ENCODE peak calls at places on chromosomes 1 and 21, in ten cellular contexts. One of them, this sample, is unnamed.

GRCh38 chr1:2380816-2381591 is 10.3 kb downstream of the MORN1 start:
- DNase-seq in Right ventricle myocardium superior: peak
- DNase-seq in activated CD8-positive, alpha-beta memory T cell treated with anti-CD3 and anti-CD28 coated beads for 4 hours: no peak
- DNase-seq in activated CD4-positive, CD25-positive, alpha-beta regulatory T cell treated with anti-CD3 and anti-CD28 coated beads, Interleukin-2, amount 50 U/mL, for 72 hours: no peak
- DNase-seq in HT1080: no peak
- DNase-seq in effector memory CD8-positive, alpha-beta T cell: no peak
- DNase-seq in left ventricle myocardium inferior: no peak
- DNase-seq in activated CD8-positive, alpha-beta T cell treated with anti-CD3 and anti-CD28 coated beads for 36 hours: no peak
- DNase-seq in CD8-positive, alpha-beta T cell: no peak
- DNase-seq in naive thymus-derived CD8-positive, alpha-beta T cell: peak
- DNase-seq in this sample: no peak

GRCh38 chr1:6358757-6359567 is 34.6 kb downstream of the ACOT7 start:
- DNase-seq in Right ventricle myocardium superior: no peak
- DNase-seq in activated CD8-positive, alpha-beta memory T cell treated with anti-CD3 and anti-CD28 coated beads for 4 hours: no peak
- DNase-seq in activated CD4-positive, CD25-positive, alpha-beta regulatory T cell treated with anti-CD3 and anti-CD28 coated beads, Interleukin-2, amount 50 U/mL, for 72 hours: no peak
- DNase-seq in HT1080: peak
- DNase-seq in effector memory CD8-positive, alpha-beta T cell: peak
- DNase-seq in left ventricle myocardium inferior: no peak
- DNase-seq in activated CD8-positive, alpha-beta T cell treated with anti-CD3 and anti-CD28 coated beads for 36 hours: peak
- DNase-seq in CD8-positive, alpha-beta T cell: peak
- DNase-seq in naive thymus-derived CD8-positive, alpha-beta T cell: peak
- DNase-seq in this sample: no peak

GRCh38 chr1:197151185-197151584 is 4.7 kb upstream of the ASPM start:
- DNase-seq in Right ventricle myocardium superior: no peak
- DNase-seq in activated CD8-positive, alpha-beta memory T cell treated with anti-CD3 and anti-CD28 coated beads for 4 hours: no peak
- DNase-seq in activated CD4-positive, CD25-positive, alpha-beta regulatory T cell treated with anti-CD3 and anti-CD28 coated beads, Interleukin-2, amount 50 U/mL, for 72 hours: no peak
- DNase-seq in HT1080: no peak
- DNase-seq in effector memory CD8-positive, alpha-beta T cell: no peak
- DNase-seq in left ventricle myocardium inferior: no peak
- DNase-seq in activated CD8-positive, alpha-beta T cell treated with anti-CD3 and anti-CD28 coated beads for 36 hours: no peak
- DNase-seq in CD8-positive, alpha-beta T cell: no peak
- DNase-seq in naive thymus-derived CD8-positive, alpha-beta T cell: no peak
- DNase-seq in this sample: no peak

GRCh38 chr1:204341380-204341779 is 18.3 kb downstream of the PLEKHA6 start:
- DNase-seq in Right ventricle myocardium superior: no peak
- DNase-seq in activated CD8-positive, alpha-beta memory T cell treated with anti-CD3 and anti-CD28 coated beads for 4 hours: no peak
- DNase-seq in activated CD4-positive, CD25-positive, alpha-beta regulatory T cell treated with anti-CD3 and anti-CD28 coated beads, Interleukin-2, amount 50 U/mL, for 72 hours: no peak
- DNase-seq in HT1080: no peak
- DNase-seq in effector memory CD8-positive, alpha-beta T cell: no peak
- DNase-seq in left ventricle myocardium inferior: no peak
- DNase-seq in activated CD8-positive, alpha-beta T cell treated with anti-CD3 and anti-CD28 coated beads for 36 hours: no peak
- DNase-seq in CD8-positive, alpha-beta T cell: no peak
- DNase-seq in naive thymus-derived CD8-positive, alpha-beta T cell: no peak
- DNase-seq in this sample: no peak

GRCh38 chr1:221832617-221833016 is 90.7 kb upstream of the DUSP10 start:
- DNase-seq in Right ventricle myocardium superior: no peak
- DNase-seq in activated CD8-positive, alpha-beta memory T cell treated with anti-CD3 and anti-CD28 coated beads for 4 hours: no peak
- DNase-seq in activated CD4-positive, CD25-positive, alpha-beta regulatory T cell treated with anti-CD3 and anti-CD28 coated beads, Interleukin-2, amount 50 U/mL, for 72 hours: no peak
- DNase-seq in HT1080: no peak
- DNase-seq in effector memory CD8-positive, alpha-beta T cell: no peak
- DNase-seq in left ventricle myocardium inferior: peak
- DNase-seq in activated CD8-positive, alpha-beta T cell treated with anti-CD3 and anti-CD28 coated beads for 36 hours: no peak
- DNase-seq in CD8-positive, alpha-beta T cell: no peak
- DNase-seq in naive thymus-derived CD8-positive, alpha-beta T cell: no peak
- DNase-seq in this sample: no peak

GRCh38 chr1:27122652-27123051 is 32.3 kb downstream of the SLC9A1 start:
- DNase-seq in Right ventricle myocardium superior: peak
- DNase-seq in activated CD8-positive, alpha-beta memory T cell treated with anti-CD3 and anti-CD28 coated beads for 4 hours: no peak
- DNase-seq in activated CD4-positive, CD25-positive, alpha-beta regulatory T cell treated with anti-CD3 and anti-CD28 coated beads, Interleukin-2, amount 50 U/mL, for 72 hours: no peak
- DNase-seq in HT1080: peak
- DNase-seq in effector memory CD8-positive, alpha-beta T cell: no peak
- DNase-seq in left ventricle myocardium inferior: peak
- DNase-seq in activated CD8-positive, alpha-beta T cell treated with anti-CD3 and anti-CD28 coated beads for 36 hours: no peak
- DNase-seq in CD8-positive, alpha-beta T cell: no peak
- DNase-seq in naive thymus-derived CD8-positive, alpha-beta T cell: no peak
- DNase-seq in this sample: no peak

GRCh38 chr1:27116697-27117096 is 38.2 kb downstream of the SLC9A1 start:
- DNase-seq in Right ventricle myocardium superior: no peak
- DNase-seq in activated CD8-positive, alpha-beta memory T cell treated with anti-CD3 and anti-CD28 coated beads for 4 hours: no peak
- DNase-seq in activated CD4-positive, CD25-positive, alpha-beta regulatory T cell treated with anti-CD3 and anti-CD28 coated beads, Interleukin-2, amount 50 U/mL, for 72 hours: no peak
- DNase-seq in HT1080: peak
- DNase-seq in effector memory CD8-positive, alpha-beta T cell: no peak
- DNase-seq in left ventricle myocardium inferior: no peak
- DNase-seq in activated CD8-positive, alpha-beta T cell treated with anti-CD3 and anti-CD28 coated beads for 36 hours: no peak
- DNase-seq in CD8-positive, alpha-beta T cell: no peak
- DNase-seq in naive thymus-derived CD8-positive, alpha-beta T cell: no peak
- DNase-seq in this sample: peak

GRCh38 chr21:41269535-41269934 is 47.1 kb upstream of the FAM3B start:
- DNase-seq in Right ventricle myocardium superior: no peak
- DNase-seq in activated CD8-positive, alpha-beta memory T cell treated with anti-CD3 and anti-CD28 coated beads for 4 hours: no peak
- DNase-seq in activated CD4-positive, CD25-positive, alpha-beta regulatory T cell treated with anti-CD3 and anti-CD28 coated beads, Interleukin-2, amount 50 U/mL, for 72 hours: no peak
- DNase-seq in HT1080: no peak
- DNase-seq in effector memory CD8-positive, alpha-beta T cell: no peak
- DNase-seq in left ventricle myocardium inferior: no peak
- DNase-seq in activated CD8-positive, alpha-beta T cell treated with anti-CD3 and anti-CD28 coated beads for 36 hours: no peak
- DNase-seq in CD8-positive, alpha-beta T cell: no peak
- DNase-seq in naive thymus-derived CD8-positive, alpha-beta T cell: no peak
- DNase-seq in this sample: no peak

GRCh38 chr1:16178596-16179497 is 23.0 kb upstream of the EPHA2 start:
- DNase-seq in Right ventricle myocardium superior: no peak
- DNase-seq in activated CD8-positive, alpha-beta memory T cell treated with anti-CD3 and anti-CD28 coated beads for 4 hours: no peak
- DNase-seq in activated CD4-positive, CD25-positive, alpha-beta regulatory T cell treated with anti-CD3 and anti-CD28 coated beads, Interleukin-2, amount 50 U/mL, for 72 hours: no peak
- DNase-seq in HT1080: no peak
- DNase-seq in effector memory CD8-positive, alpha-beta T cell: no peak
- DNase-seq in left ventricle myocardium inferior: no peak
- DNase-seq in activated CD8-positive, alpha-beta T cell treated with anti-CD3 and anti-CD28 coated beads for 36 hours: no peak
- DNase-seq in CD8-positive, alpha-beta T cell: no peak
- DNase-seq in naive thymus-derived CD8-positive, alpha-beta T cell: no peak
- DNase-seq in this sample: no peak

GRCh38 chr1:51960262-51960661 is 30.2 kb downstream of the RAB3B start:
- DNase-seq in Right ventricle myocardium superior: no peak
- DNase-seq in activated CD8-positive, alpha-beta memory T cell treated with anti-CD3 and anti-CD28 coated beads for 4 hours: no peak
- DNase-seq in activated CD4-positive, CD25-positive, alpha-beta regulatory T cell treated with anti-CD3 and anti-CD28 coated beads, Interleukin-2, amount 50 U/mL, for 72 hours: no peak
- DNase-seq in HT1080: no peak
- DNase-seq in effector memory CD8-positive, alpha-beta T cell: no peak
- DNase-seq in left ventricle myocardium inferior: no peak
- DNase-seq in activated CD8-positive, alpha-beta T cell treated with anti-CD3 and anti-CD28 coated beads for 36 hours: no peak
- DNase-seq in CD8-positive, alpha-beta T cell: no peak
- DNase-seq in naive thymus-derived CD8-positive, alpha-beta T cell: no peak
- DNase-seq in this sample: peak

GRCh38 chr1:245946905-245947304 is 560.2 kb downstream of the SMYD3 start:
- DNase-seq in Right ventricle myocardium superior: no peak
- DNase-seq in activated CD8-positive, alpha-beta memory T cell treated with anti-CD3 and anti-CD28 coated beads for 4 hours: no peak
- DNase-seq in activated CD4-positive, CD25-positive, alpha-beta regulatory T cell treated with anti-CD3 and anti-CD28 coated beads, Interleukin-2, amount 50 U/mL, for 72 hours: no peak
- DNase-seq in HT1080: no peak
- DNase-seq in effector memory CD8-positive, alpha-beta T cell: no peak
- DNase-seq in left ventricle myocardium inferior: no peak
- DNase-seq in activated CD8-positive, alpha-beta T cell treated with anti-CD3 and anti-CD28 coated beads for 36 hours: no peak
- DNase-seq in CD8-positive, alpha-beta T cell: no peak
- DNase-seq in naive thymus-derived CD8-positive, alpha-beta T cell: no peak
- DNase-seq in this sample: no peak

GRCh38 chr1:30371888-30372791 is 351.2 kb downstream of the MATN1 start:
- DNase-seq in Right ventricle myocardium superior: no peak
- DNase-seq in activated CD8-positive, alpha-beta memory T cell treated with anti-CD3 and anti-CD28 coated beads for 4 hours: no peak
- DNase-seq in activated CD4-positive, CD25-positive, alpha-beta regulatory T cell treated with anti-CD3 and anti-CD28 coated beads, Interleukin-2, amount 50 U/mL, for 72 hours: no peak
- DNase-seq in HT1080: no peak
- DNase-seq in effector memory CD8-positive, alpha-beta T cell: no peak
- DNase-seq in left ventricle myocardium inferior: no peak
- DNase-seq in activated CD8-positive, alpha-beta T cell treated with anti-CD3 and anti-CD28 coated beads for 36 hours: no peak
- DNase-seq in CD8-positive, alpha-beta T cell: no peak
- DNase-seq in naive thymus-derived CD8-positive, alpha-beta T cell: no peak
- DNase-seq in this sample: no peak

GRCh38 chr1:15443281-15443680 is 5.0 kb downstream of the CTRC start:
- DNase-seq in Right ventricle myocardium superior: no peak
- DNase-seq in activated CD8-positive, alpha-beta memory T cell treated with anti-CD3 and anti-CD28 coated beads for 4 hours: no peak
- DNase-seq in activated CD4-positive, CD25-positive, alpha-beta regulatory T cell treated with anti-CD3 and anti-CD28 coated beads, Interleukin-2, amount 50 U/mL, for 72 hours: no peak
- DNase-seq in HT1080: no peak
- DNase-seq in effector memory CD8-positive, alpha-beta T cell: no peak
- DNase-seq in left ventricle myocardium inferior: no peak
- DNase-seq in activated CD8-positive, alpha-beta T cell treated with anti-CD3 and anti-CD28 coated beads for 36 hours: no peak
- DNase-seq in CD8-positive, alpha-beta T cell: no peak
- DNase-seq in naive thymus-derived CD8-positive, alpha-beta T cell: no peak
- DNase-seq in this sample: no peak

GRCh38 chr1:208524376-208524775 is 280.2 kb upstream of the PLXNA2 start:
- DNase-seq in Right ventricle myocardium superior: no peak
- DNase-seq in activated CD8-positive, alpha-beta memory T cell treated with anti-CD3 and anti-CD28 coated beads for 4 hours: no peak
- DNase-seq in activated CD4-positive, CD25-positive, alpha-beta regulatory T cell treated with anti-CD3 and anti-CD28 coated beads, Interleukin-2, amount 50 U/mL, for 72 hours: no peak
- DNase-seq in HT1080: no peak
- DNase-seq in effector memory CD8-positive, alpha-beta T cell: no peak
- DNase-seq in left ventricle myocardium inferior: no peak
- DNase-seq in activated CD8-positive, alpha-beta T cell treated with anti-CD3 and anti-CD28 coated beads for 36 hours: no peak
- DNase-seq in CD8-positive, alpha-beta T cell: no peak
- DNase-seq in naive thymus-derived CD8-positive, alpha-beta T cell: no peak
- DNase-seq in this sample: no peak

GRCh38 chr1:5752715-5753330 is 239.4 kb downstream of the NPHP4 start:
- DNase-seq in Right ventricle myocardium superior: peak
- DNase-seq in activated CD8-positive, alpha-beta memory T cell treated with anti-CD3 and anti-CD28 coated beads for 4 hours: no peak
- DNase-seq in activated CD4-positive, CD25-positive, alpha-beta regulatory T cell treated with anti-CD3 and anti-CD28 coated beads, Interleukin-2, amount 50 U/mL, for 72 hours: no peak
- DNase-seq in HT1080: no peak
- DNase-seq in effector memory CD8-positive, alpha-beta T cell: no peak
- DNase-seq in left ventricle myocardium inferior: no peak
- DNase-seq in activated CD8-positive, alpha-beta T cell treated with anti-CD3 and anti-CD28 coated beads for 36 hours: no peak
- DNase-seq in CD8-positive, alpha-beta T cell: no peak
- DNase-seq in naive thymus-derived CD8-positive, alpha-beta T cell: no peak
- DNase-seq in this sample: no peak

GRCh38 chr1:43719063-43719462 is 11.7 kb downstream of the ST3GAL3 start:
- DNase-seq in Right ventricle myocardium superior: no peak
- DNase-seq in activated CD8-positive, alpha-beta memory T cell treated with anti-CD3 and anti-CD28 coated beads for 4 hours: no peak
- DNase-seq in activated CD4-positive, CD25-positive, alpha-beta regulatory T cell treated with anti-CD3 and anti-CD28 coated beads, Interleukin-2, amount 50 U/mL, for 72 hours: no peak
- DNase-seq in HT1080: no peak
- DNase-seq in effector memory CD8-positive, alpha-beta T cell: no peak
- DNase-seq in left ventricle myocardium inferior: no peak
- DNase-seq in activated CD8-positive, alpha-beta T cell treated with anti-CD3 and anti-CD28 coated beads for 36 hours: no peak
- DNase-seq in CD8-positive, alpha-beta T cell: no peak
- DNase-seq in naive thymus-derived CD8-positive, alpha-beta T cell: no peak
- DNase-seq in this sample: no peak

GRCh38 chr1:31699341-31699891 is 4.4 kb downstream of the COL16A1 start:
- DNase-seq in Right ventricle myocardium superior: no peak
- DNase-seq in activated CD8-positive, alpha-beta memory T cell treated with anti-CD3 and anti-CD28 coated beads for 4 hours: no peak
- DNase-seq in activated CD4-positive, CD25-positive, alpha-beta regulatory T cell treated with anti-CD3 and anti-CD28 coated beads, Interleukin-2, amount 50 U/mL, for 72 hours: no peak
- DNase-seq in HT1080: peak
- DNase-seq in effector memory CD8-positive, alpha-beta T cell: peak
- DNase-seq in left ventricle myocardium inferior: no peak
- DNase-seq in activated CD8-positive, alpha-beta T cell treated with anti-CD3 and anti-CD28 coated beads for 36 hours: peak
- DNase-seq in CD8-positive, alpha-beta T cell: no peak
- DNase-seq in naive thymus-derived CD8-positive, alpha-beta T cell: no peak
- DNase-seq in this sample: no peak

GRCh38 chr1:196059210-196059609 is 549.0 kb downstream of the KCNT2 start:
- DNase-seq in Right ventricle myocardium superior: no peak
- DNase-seq in activated CD8-positive, alpha-beta memory T cell treated with anti-CD3 and anti-CD28 coated beads for 4 hours: no peak
- DNase-seq in activated CD4-positive, CD25-positive, alpha-beta regulatory T cell treated with anti-CD3 and anti-CD28 coated beads, Interleukin-2, amount 50 U/mL, for 72 hours: no peak
- DNase-seq in HT1080: no peak
- DNase-seq in effector memory CD8-positive, alpha-beta T cell: no peak
- DNase-seq in left ventricle myocardium inferior: no peak
- DNase-seq in activated CD8-positive, alpha-beta T cell treated with anti-CD3 and anti-CD28 coated beads for 36 hours: no peak
- DNase-seq in CD8-positive, alpha-beta T cell: no peak
- DNase-seq in naive thymus-derived CD8-positive, alpha-beta T cell: no peak
- DNase-seq in this sample: no peak

GRCh38 chr1:167090289-167090942 is at the start of gene GPA33:
- DNase-seq in Right ventricle myocardium superior: no peak
- DNase-seq in activated CD8-positive, alpha-beta memory T cell treated with anti-CD3 and anti-CD28 coated beads for 4 hours: no peak
- DNase-seq in activated CD4-positive, CD25-positive, alpha-beta regulatory T cell treated with anti-CD3 and anti-CD28 coated beads, Interleukin-2, amount 50 U/mL, for 72 hours: no peak
- DNase-seq in HT1080: no peak
- DNase-seq in effector memory CD8-positive, alpha-beta T cell: peak
- DNase-seq in left ventricle myocardium inferior: no peak
- DNase-seq in activated CD8-positive, alpha-beta T cell treated with anti-CD3 and anti-CD28 coated beads for 36 hours: peak
- DNase-seq in CD8-positive, alpha-beta T cell: peak
- DNase-seq in naive thymus-derived CD8-positive, alpha-beta T cell: peak
- DNase-seq in this sample: no peak

GRCh38 chr1:115908565-115909334 is 67.6 kb upstream of the SLC22A15 start:
- DNase-seq in Right ventricle myocardium superior: no peak
- DNase-seq in activated CD8-positive, alpha-beta memory T cell treated with anti-CD3 and anti-CD28 coated beads for 4 hours: no peak
- DNase-seq in activated CD4-positive, CD25-positive, alpha-beta regulatory T cell treated with anti-CD3 and anti-CD28 coated beads, Interleukin-2, amount 50 U/mL, for 72 hours: no peak
- DNase-seq in HT1080: no peak
- DNase-seq in effector memory CD8-positive, alpha-beta T cell: no peak
- DNase-seq in left ventricle myocardium inferior: no peak
- DNase-seq in activated CD8-positive, alpha-beta T cell treated with anti-CD3 and anti-CD28 coated beads for 36 hours: no peak
- DNase-seq in CD8-positive, alpha-beta T cell: no peak
- DNase-seq in naive thymus-derived CD8-positive, alpha-beta T cell: no peak
- DNase-seq in this sample: no peak

GRCh38 chr1:218809625-218810024 is 364.1 kb upstream of the LYPLAL1 start:
- DNase-seq in Right ventricle myocardium superior: no peak
- DNase-seq in activated CD8-positive, alpha-beta memory T cell treated with anti-CD3 and anti-CD28 coated beads for 4 hours: no peak
- DNase-seq in activated CD4-positive, CD25-positive, alpha-beta regulatory T cell treated with anti-CD3 and anti-CD28 coated beads, Interleukin-2, amount 50 U/mL, for 72 hours: no peak
- DNase-seq in HT1080: peak
- DNase-seq in effector memory CD8-positive, alpha-beta T cell: no peak
- DNase-seq in left ventricle myocardium inferior: no peak
- DNase-seq in activated CD8-positive, alpha-beta T cell treated with anti-CD3 and anti-CD28 coated beads for 36 hours: no peak
- DNase-seq in CD8-positive, alpha-beta T cell: no peak
- DNase-seq in naive thymus-derived CD8-positive, alpha-beta T cell: no peak
- DNase-seq in this sample: no peak

GRCh38 chr1:6822530-6823359 is 37.5 kb downstream of the CAMTA1 start:
- DNase-seq in Right ventricle myocardium superior: no peak
- DNase-seq in activated CD8-positive, alpha-beta memory T cell treated with anti-CD3 and anti-CD28 coated beads for 4 hours: no peak
- DNase-seq in activated CD4-positive, CD25-positive, alpha-beta regulatory T cell treated with anti-CD3 and anti-CD28 coated beads, Interleukin-2, amount 50 U/mL, for 72 hours: no peak
- DNase-seq in HT1080: no peak
- DNase-seq in effector memory CD8-positive, alpha-beta T cell: no peak
- DNase-seq in left ventricle myocardium inferior: no peak
- DNase-seq in activated CD8-positive, alpha-beta T cell treated with anti-CD3 and anti-CD28 coated beads for 36 hours: peak
- DNase-seq in CD8-positive, alpha-beta T cell: no peak
- DNase-seq in naive thymus-derived CD8-positive, alpha-beta T cell: no peak
- DNase-seq in this sample: no peak

GRCh38 chr1:150537732-150538684 is 11.2 kb upstream of the ADAMTSL4 start:
- DNase-seq in Right ventricle myocardium superior: peak
- DNase-seq in activated CD8-positive, alpha-beta memory T cell treated with anti-CD3 and anti-CD28 coated beads for 4 hours: no peak
- DNase-seq in activated CD4-positive, CD25-positive, alpha-beta regulatory T cell treated with anti-CD3 and anti-CD28 coated beads, Interleukin-2, amount 50 U/mL, for 72 hours: no peak
- DNase-seq in HT1080: no peak
- DNase-seq in effector memory CD8-positive, alpha-beta T cell: no peak
- DNase-seq in left ventricle myocardium inferior: peak
- DNase-seq in activated CD8-positive, alpha-beta T cell treated with anti-CD3 and anti-CD28 coated beads for 36 hours: no peak
- DNase-seq in CD8-positive, alpha-beta T cell: no peak
- DNase-seq in naive thymus-derived CD8-positive, alpha-beta T cell: no peak
- DNase-seq in this sample: no peak

GRCh38 chr21:33394260-33394659 is 9.0 kb upstream of the IFNGR2 start:
- DNase-seq in Right ventricle myocardium superior: peak
- DNase-seq in activated CD8-positive, alpha-beta memory T cell treated with anti-CD3 and anti-CD28 coated beads for 4 hours: no peak
- DNase-seq in activated CD4-positive, CD25-positive, alpha-beta regulatory T cell treated with anti-CD3 and anti-CD28 coated beads, Interleukin-2, amount 50 U/mL, for 72 hours: no peak
- DNase-seq in HT1080: no peak
- DNase-seq in effector memory CD8-positive, alpha-beta T cell: no peak
- DNase-seq in left ventricle myocardium inferior: no peak
- DNase-seq in activated CD8-positive, alpha-beta T cell treated with anti-CD3 and anti-CD28 coated beads for 36 hours: no peak
- DNase-seq in CD8-positive, alpha-beta T cell: no peak
- DNase-seq in naive thymus-derived CD8-positive, alpha-beta T cell: no peak
- DNase-seq in this sample: peak

GRCh38 chr1:30810416-30811105 is 53.0 kb upstream of the LAPTM5 start:
- DNase-seq in Right ventricle myocardium superior: no peak
- DNase-seq in activated CD8-positive, alpha-beta memory T cell treated with anti-CD3 and anti-CD28 coated beads for 4 hours: no peak
- DNase-seq in activated CD4-positive, CD25-positive, alpha-beta regulatory T cell treated with anti-CD3 and anti-CD28 coated beads, Interleukin-2, amount 50 U/mL, for 72 hours: no peak
- DNase-seq in HT1080: no peak
- DNase-seq in effector memory CD8-positive, alpha-beta T cell: no peak
- DNase-seq in left ventricle myocardium inferior: no peak
- DNase-seq in activated CD8-positive, alpha-beta T cell treated with anti-CD3 and anti-CD28 coated beads for 36 hours: no peak
- DNase-seq in CD8-positive, alpha-beta T cell: no peak
- DNase-seq in naive thymus-derived CD8-positive, alpha-beta T cell: no peak
- DNase-seq in this sample: no peak

GRCh38 chr21:16870116-16870515 is 642.7 kb upstream of the CXADR start:
- DNase-seq in Right ventricle myocardium superior: no peak
- DNase-seq in activated CD8-positive, alpha-beta memory T cell treated with anti-CD3 and anti-CD28 coated beads for 4 hours: no peak
- DNase-seq in activated CD4-positive, CD25-positive, alpha-beta regulatory T cell treated with anti-CD3 and anti-CD28 coated beads, Interleukin-2, amount 50 U/mL, for 72 hours: no peak
- DNase-seq in HT1080: no peak
- DNase-seq in effector memory CD8-positive, alpha-beta T cell: no peak
- DNase-seq in left ventricle myocardium inferior: no peak
- DNase-seq in activated CD8-positive, alpha-beta T cell treated with anti-CD3 and anti-CD28 coated beads for 36 hours: no peak
- DNase-seq in CD8-positive, alpha-beta T cell: no peak
- DNase-seq in naive thymus-derived CD8-positive, alpha-beta T cell: no peak
- DNase-seq in this sample: no peak

GRCh38 chr1:109239580-109240068 is 9.7 kb upstream of the CELSR2 start:
- DNase-seq in Right ventricle myocardium superior: no peak
- DNase-seq in activated CD8-positive, alpha-beta memory T cell treated with anti-CD3 and anti-CD28 coated beads for 4 hours: no peak
- DNase-seq in activated CD4-positive, CD25-positive, alpha-beta regulatory T cell treated with anti-CD3 and anti-CD28 coated beads, Interleukin-2, amount 50 U/mL, for 72 hours: no peak
- DNase-seq in HT1080: peak
- DNase-seq in effector memory CD8-positive, alpha-beta T cell: no peak
- DNase-seq in left ventricle myocardium inferior: no peak
- DNase-seq in activated CD8-positive, alpha-beta T cell treated with anti-CD3 and anti-CD28 coated beads for 36 hours: peak
- DNase-seq in CD8-positive, alpha-beta T cell: peak
- DNase-seq in naive thymus-derived CD8-positive, alpha-beta T cell: no peak
- DNase-seq in this sample: peak

GRCh38 chr21:44370027-44370735 is 16.8 kb downstream of the TRPM2 start:
- DNase-seq in Right ventricle myocardium superior: peak
- DNase-seq in activated CD8-positive, alpha-beta memory T cell treated with anti-CD3 and anti-CD28 coated beads for 4 hours: no peak
- DNase-seq in activated CD4-positive, CD25-positive, alpha-beta regulatory T cell treated with anti-CD3 and anti-CD28 coated beads, Interleukin-2, amount 50 U/mL, for 72 hours: peak
- DNase-seq in HT1080: peak
- DNase-seq in effector memory CD8-positive, alpha-beta T cell: no peak
- DNase-seq in left ventricle myocardium inferior: no peak
- DNase-seq in activated CD8-positive, alpha-beta T cell treated with anti-CD3 and anti-CD28 coated beads for 36 hours: no peak
- DNase-seq in CD8-positive, alpha-beta T cell: no peak
- DNase-seq in naive thymus-derived CD8-positive, alpha-beta T cell: no peak
- DNase-seq in this sample: no peak